ENCODE peak calls at places on chromosome 20, in six cellular contexts. N, A, W, M, B and F are unnamed samples.

GRCh38 chr20:401682-402495 is 6.2 kb upstream of the RBCK1 start:
- DNase-seq in A (peak), W (no peak), B (no peak), N (peak), M (no peak), F (no peak)

GRCh38 chr20:4261333-4262284 is 246.3 kb upstream of the RNF24 start:
- DNase-seq in B (no peak), A (peak), N (no peak), W (no peak), M (no peak), F (peak)

GRCh38 chr20:22526512-22527012 is 57.8 kb downstream of the FOXA2 start:
- DNase-seq in N (no peak), A (no peak), B (no peak), M (no peak), W (no peak), F (no peak)

GRCh38 chr20:32356935-32357868 is 929 bp upstream of the ASXL1 start:
- DNase-seq in A (peak), B (no peak), M (no peak), N (peak), W (no peak), F (no peak)

GRCh38 chr20:13006825-13007224 is 1.9 kb upstream of the SPTLC3 start:
- DNase-seq in B (no peak), A (peak), N (peak), W (no peak), M (no peak), F (no peak)

GRCh38 chr20:56554869-56555268 is 21.8 kb downstream of the FAM209B start:
- DNase-seq in M (no peak), N (peak), B (no peak), A (peak), W (no peak), F (peak)

GRCh38 chr20:20360464-20360863 is 7.4 kb upstream of the INSM1 start:
- DNase-seq in A (peak), N (peak), M (no peak), W (no peak), B (no peak), F (peak)

GRCh38 chr20:8678098-8678776 is 390.6 kb upstream of the PLCB4 start:
- DNase-seq in A (peak), B (no peak), W (no peak), N (no peak), M (no peak), F (no peak)

GRCh38 chr20:16904751-16905150 is 156.6 kb downstream of the OTOR start:
- DNase-seq in A (no peak), N (no peak), B (no peak), M (no peak), W (no peak), F (no peak)

GRCh38 chr20:50467618-50468373 is 42.4 kb upstream of the PTPN1 start:
- DNase-seq in N (peak), B (no peak), A (peak), W (no peak), M (no peak), F (no peak)

GRCh38 chr20:6416371-6416770 is 293.5 kb upstream of the FERMT1 start:
- DNase-seq in A (no peak), B (no peak), N (no peak), W (no peak), M (no peak), F (no peak)

GRCh38 chr20:53609501-53610445 is 16.1 kb upstream of the ZNF217 start:
- DNase-seq in A (peak), W (peak), B (peak), N (peak), M (peak), F (no peak)

GRCh38 chr20:21505810-21506530 is 7.9 kb downstream of the NKX2-2 start:
- DNase-seq in B (no peak), N (peak), M (peak), A (peak), W (no peak), F (no peak)

GRCh38 chr20:22462975-22463914 is 121.1 kb downstream of the FOXA2 start:
- DNase-seq in A (peak), N (no peak), W (no peak), M (no peak), B (no peak), F (no peak)

GRCh38 chr20:20638877-20639276 is 73.6 kb downstream of the RALGAPA2 start:
- DNase-seq in A (no peak), N (no peak), M (no peak), B (no peak), W (no peak), F (no peak)

GRCh38 chr20:1618954-1619550 is 757 bp downstream of the SIRPB1 start:
- DNase-seq in M (no peak), B (no peak), W (no peak), N (no peak), A (no peak), F (no peak)

GRCh38 chr20:9978395-9979004 is 56.3 kb upstream of the ANKEF1 start:
- DNase-seq in W (no peak), N (peak), A (peak), B (no peak), M (no peak), F (peak)

GRCh38 chr20:53805895-53806384 is 212.3 kb upstream of the ZNF217 start:
- DNase-seq in N (peak), A (peak), M (no peak), B (no peak), W (no peak), F (no peak)

GRCh38 chr20:10501377-10501776 is 66.3 kb downstream of the SLX4IP start:
- DNase-seq in A (no peak), N (no peak), W (no peak), B (no peak), M (no peak), F (no peak)

GRCh38 chr20:51492167-51493092 is 50.1 kb downstream of the NFATC2 start:
- DNase-seq in M (peak), W (no peak), N (peak), A (no peak), B (peak), F (no peak)

GRCh38 chr20:63173552-63174191 is 42.3 kb downstream of the YTHDF1 start:
- DNase-seq in A (no peak), N (no peak), M (no peak), B (no peak), W (no peak), F (no peak)

GRCh38 chr20:63175031-63175895 is 40.7 kb downstream of the YTHDF1 start:
- DNase-seq in B (no peak), A (no peak), M (no peak), N (no peak), W (no peak), F (no peak)

GRCh38 chr20:63171991-63172390 is 43.9 kb downstream of the YTHDF1 start:
- DNase-seq in A (no peak), B (no peak), W (no peak), N (no peak), M (no peak), F (no peak)

GRCh38 chr20:63174309-63175030 is 41.5 kb downstream of the YTHDF1 start:
- DNase-seq in B (no peak), N (no peak), A (no peak), M (no peak), W (no peak), F (no peak)

GRCh38 chr20:63172726-63173125 is 43.2 kb downstream of the YTHDF1 start:
- DNase-seq in B (no peak), A (no peak), N (no peak), W (no peak), M (no peak), F (no peak)
- TF ChIP-seq CTCF in B (no peak), A (peak), N (no peak), W (no peak), M (no peak), F (peak)

GRCh38 chr20:36571564-36572504 is 1.6 kb upstream of the TGIF2 start:
- DNase-seq in A (no peak), M (no peak), B (no peak), N (no peak), W (no peak), F (no peak)
- H3K4me3 ChIP-seq in A (no peak), M (no peak), B (no peak), N (no peak), W (no peak), F (no peak)

DNA sequence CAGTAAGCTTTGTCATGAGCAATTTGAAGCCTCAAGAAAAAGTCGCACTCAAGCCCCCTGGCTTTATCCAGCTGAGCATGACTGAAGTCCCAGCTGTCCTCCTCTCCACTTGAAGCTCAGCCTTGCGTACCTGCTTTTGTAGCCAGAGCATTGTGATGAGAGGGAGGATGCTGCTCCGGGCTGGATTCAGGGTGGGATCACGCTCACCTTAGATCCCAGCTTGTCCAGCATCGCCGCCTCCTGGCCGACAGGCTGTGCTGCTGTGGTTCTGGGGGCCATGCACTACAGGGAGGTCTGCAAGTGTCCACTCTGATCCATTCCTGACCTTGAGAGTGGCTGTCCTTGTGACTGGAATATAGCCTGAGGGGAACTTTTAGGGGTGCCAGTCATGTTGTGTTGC is 495.6 kb downstream of the CDH26 start:
- DNase-seq in A (no peak), W (no peak), B (no peak), M (no peak), N (no peak), F (no peak)
- TF ChIP-seq CTCF in A (no peak), W (no peak), B (no peak), M (no peak), N (no peak), F (peak)

GRCh38 chr20:45432294-45432693 is 16.4 kb downstream of the PIGT start:
- DNase-seq in B (no peak), A (no peak), N (no peak), M (no peak), W (no peak), F (no peak)
- H3K4me3 ChIP-seq in B (no peak), A (no peak), N (no peak), M (no peak), W (no peak), F (no peak)

GRCh38 chr20:40803381-40803780 is 114.3 kb upstream of the MAFB start:
- DNase-seq in W (no peak), N (no peak), M (no peak), B (no peak), A (no peak), F (no peak)

GRCh38 chr20:40798066-40798465 is 109.0 kb upstream of the MAFB start:
- DNase-seq in M (no peak), B (no peak), N (no peak), W (no peak), A (no peak), F (no peak)

GRCh38 chr20:40802886-40803285 is 113.8 kb upstream of the MAFB start:
- DNase-seq in M (no peak), A (no peak), N (no peak), W (no peak), B (no peak), F (no peak)

DNA sequence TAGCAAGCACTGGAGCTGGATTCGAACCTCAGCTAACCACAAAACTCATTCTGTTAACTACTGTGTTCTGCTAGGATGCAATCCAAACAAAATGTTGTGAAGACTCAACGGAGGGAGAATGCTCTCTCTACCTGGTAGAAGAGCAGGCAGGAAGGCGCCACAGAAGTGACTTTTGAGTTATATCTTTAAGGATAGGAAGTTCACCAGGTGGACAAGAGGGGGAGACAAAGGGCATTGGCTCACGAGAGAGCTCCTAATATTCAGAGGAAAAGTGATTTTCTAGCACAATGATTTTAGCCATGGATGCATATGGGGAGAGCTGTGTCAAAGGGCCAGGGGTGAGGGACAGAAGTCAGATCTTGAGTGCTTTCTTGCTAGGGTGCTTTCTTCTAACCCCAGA is 108.4 kb upstream of the MAFB start:
- DNase-seq in W (no peak), A (peak), N (peak), B (no peak), M (no peak), F (peak)
- TF ChIP-seq CTCF in W (peak), A (peak), N (peak), B (no peak), M (no peak), F (peak)

DNA sequence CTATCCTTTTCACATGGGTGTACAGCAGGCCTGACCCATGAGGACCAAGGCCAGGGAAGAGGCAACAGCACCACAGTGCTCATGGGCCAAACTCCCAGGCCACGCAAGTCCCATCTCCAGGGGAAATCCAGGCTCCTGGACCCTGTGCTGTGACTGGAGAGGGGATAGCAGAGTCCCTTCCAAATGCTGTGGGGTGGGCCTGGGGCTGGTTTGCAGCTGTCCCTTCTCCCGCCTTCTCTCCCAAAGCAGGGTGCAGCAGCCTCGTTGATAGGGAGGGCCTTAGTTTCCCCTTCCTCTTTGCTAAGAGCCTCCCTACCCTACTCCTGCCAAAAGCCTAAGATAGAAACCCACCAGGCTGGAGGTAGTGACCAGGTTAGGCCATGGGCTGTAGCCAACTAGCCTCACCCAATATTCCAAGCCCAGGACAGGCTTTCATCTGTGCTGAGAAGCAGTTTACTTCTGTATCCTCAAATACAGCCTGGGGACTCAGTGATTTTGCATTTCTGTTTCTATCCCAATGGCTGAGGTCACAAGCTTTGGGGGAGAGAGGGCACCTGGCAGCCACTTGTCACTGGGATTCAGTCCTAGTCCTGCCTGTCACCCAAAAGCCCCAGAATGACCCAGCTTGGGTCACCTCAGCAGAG is 1.4 kb downstream of the CTSZ start:
- DNase-seq in W (no peak), A (no peak), N (no peak), B (no peak), M (no peak), F (no peak)
- H3K4me3 ChIP-seq in W (peak), A (no peak), N (peak), B (peak), M (peak), F (peak)

DNA sequence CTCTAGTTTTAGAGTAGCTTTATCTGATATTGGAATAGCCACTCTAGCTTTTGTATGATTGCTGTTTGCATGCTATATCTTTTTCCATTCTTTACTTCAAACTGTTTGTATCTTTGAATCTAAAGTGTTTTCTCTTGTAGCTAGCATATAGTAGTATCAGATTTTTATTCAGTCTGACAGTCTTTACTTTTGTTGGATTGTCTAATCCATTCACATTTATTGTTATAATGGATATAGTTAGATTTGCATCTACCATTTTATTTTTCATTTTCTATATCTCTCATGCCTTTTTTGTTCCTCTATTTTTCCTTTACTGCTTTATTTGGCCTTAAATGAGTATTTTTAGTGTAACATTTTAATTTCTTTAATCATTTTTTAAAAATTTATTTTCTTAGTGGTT is 52.1 kb downstream of the PHACTR3 start:
- DNase-seq in N (no peak), M (no peak), W (no peak), B (no peak), A (no peak), F (no peak)
- TF ChIP-seq CTCF in N (no peak), M (no peak), W (no peak), B (no peak), A (no peak), F (no peak)

DNA sequence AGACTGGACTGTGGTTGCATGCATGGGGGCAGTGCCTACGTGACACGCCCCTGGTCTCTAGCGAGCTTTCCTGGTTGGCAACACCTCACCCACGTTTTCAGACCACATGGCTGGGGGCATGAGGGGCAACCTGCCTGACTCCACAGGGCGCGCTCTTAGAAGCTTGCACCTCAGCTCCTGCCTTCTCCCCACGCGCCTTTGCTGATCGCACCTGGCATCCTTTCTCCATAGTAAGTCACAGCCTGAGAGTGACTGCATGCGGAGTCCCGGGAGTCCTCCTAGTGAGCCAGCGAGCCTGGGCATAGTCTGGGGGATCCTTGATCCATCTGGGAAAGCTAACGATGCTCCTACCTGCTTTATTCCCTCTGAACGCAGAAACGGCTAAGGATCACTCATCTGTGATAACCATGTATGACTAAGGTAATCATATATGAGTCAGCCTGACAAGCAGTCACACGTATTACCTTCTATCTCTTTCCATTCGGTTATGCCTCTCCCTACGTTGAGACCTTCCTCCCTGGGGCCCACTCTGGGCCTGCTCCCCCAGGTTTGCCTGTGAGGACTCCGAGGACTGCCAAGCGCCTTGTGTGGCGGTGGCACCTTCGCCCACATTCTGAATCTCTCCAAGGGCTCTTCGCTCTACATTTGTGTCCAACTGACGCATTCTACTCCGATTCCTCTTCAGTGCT is 4.5 kb downstream of the TCFL5 start:
- DNase-seq in N (no peak), W (no peak), A (no peak), M (no peak), B (no peak), F (no peak)
- H3K4me3 ChIP-seq in N (no peak), W (no peak), A (no peak), M (no peak), B (no peak), F (no peak)

GRCh38 chr20:25296094-25297093 is 48.5 kb downstream of the PYGB start:
- DNase-seq in B (no peak), W (no peak), A (peak), M (no peak), N (peak), F (no peak)
- TF ChIP-seq CTCF in B (no peak), W (peak), A (peak), M (no peak), N (peak), F (peak)